ENCODE peak calls at places on chromosomes 3 and 15, in four cellular contexts. D, O, H and E are unnamed samples. For H3K27me3, the result is how much of the 10 kb centered on the place peaks cover.

GRCh38 chr3:135889417-135889816 is 76.1 kb upstream of the PPP2R3A start:
- DNase-seq in D (no peak), H (no peak), O (no peak), E (no peak)

GRCh38 chr3:45664558-45664957 is 24.6 kb upstream of the SACM1L start:
- DNase-seq in O (no peak), H (peak), D (no peak), E (no peak)

GRCh38 chr15:71484080-71484479 is 326.3 kb upstream of the NR2E3 start:
- DNase-seq in H (no peak), D (no peak), O (no peak), E (no peak)

GRCh38 chr15:40328176-40328575 is 4.7 kb downstream of the INAFM2 start:
- DNase-seq in H (no peak), O (no peak), D (peak), E (no peak)

GRCh38 chr3:99394831-99395733 is 243.3 kb upstream of the COL8A1 start:
- DNase-seq in D (peak), H (no peak), O (no peak), E (no peak)

GRCh38 chr15:73560501-73561117 is 72.6 kb downstream of the NPTN start:
- DNase-seq in O (no peak), H (no peak), D (peak), E (no peak)

GRCh38 chr3:59432676-59433075 is 382.9 kb upstream of the CFAP20DC start:
- DNase-seq in D (peak), O (no peak), H (no peak), E (no peak)

GRCh38 chr3:53028641-53029040 is 17.2 kb downstream of the SFMBT1 start:
- DNase-seq in O (no peak), H (no peak), D (no peak), E (no peak)

GRCh38 chr15:40358492-40359353 is 704 bp downstream of the DISP2 start:
- DNase-seq in D (no peak), H (peak), O (no peak), E (no peak)

GRCh38 chr3:8604988-8605387 is 39.6 kb downstream of the SSUH2 start:
- DNase-seq in O (no peak), D (no peak), H (no peak), E (no peak)

GRCh38 chr3:165185707-165186327 is 10.4 kb downstream of the SLITRK3 start:
- DNase-seq in O (peak), D (peak), H (no peak), E (peak)

GRCh38 chr3:166190360-166190759 is 353.1 kb upstream of the BCHE start:
- DNase-seq in H (no peak), D (peak), O (no peak), E (no peak)

GRCh38 chr15:82699726-82700125 is 9.9 kb downstream of the AP3B2 start:
- DNase-seq in D (no peak), H (no peak), O (no peak), E (no peak)

GRCh38 chr15:96409231-96410138 is 79.0 kb downstream of the NR2F2 start:
- DNase-seq in O (no peak), H (no peak), D (peak), E (no peak)

GRCh38 chr15:96412919-96413231 is 82.4 kb downstream of the NR2F2 start:
- DNase-seq in H (no peak), D (no peak), O (no peak), E (no peak)

GRCh38 chr15:96410175-96411055 is 79.9 kb downstream of the NR2F2 start:
- DNase-seq in D (no peak), O (no peak), H (no peak), E (no peak)

GRCh38 chr15:96412045-96412918 is 81.8 kb downstream of the NR2F2 start:
- DNase-seq in D (no peak), H (no peak), O (no peak), E (no peak)

DNA sequence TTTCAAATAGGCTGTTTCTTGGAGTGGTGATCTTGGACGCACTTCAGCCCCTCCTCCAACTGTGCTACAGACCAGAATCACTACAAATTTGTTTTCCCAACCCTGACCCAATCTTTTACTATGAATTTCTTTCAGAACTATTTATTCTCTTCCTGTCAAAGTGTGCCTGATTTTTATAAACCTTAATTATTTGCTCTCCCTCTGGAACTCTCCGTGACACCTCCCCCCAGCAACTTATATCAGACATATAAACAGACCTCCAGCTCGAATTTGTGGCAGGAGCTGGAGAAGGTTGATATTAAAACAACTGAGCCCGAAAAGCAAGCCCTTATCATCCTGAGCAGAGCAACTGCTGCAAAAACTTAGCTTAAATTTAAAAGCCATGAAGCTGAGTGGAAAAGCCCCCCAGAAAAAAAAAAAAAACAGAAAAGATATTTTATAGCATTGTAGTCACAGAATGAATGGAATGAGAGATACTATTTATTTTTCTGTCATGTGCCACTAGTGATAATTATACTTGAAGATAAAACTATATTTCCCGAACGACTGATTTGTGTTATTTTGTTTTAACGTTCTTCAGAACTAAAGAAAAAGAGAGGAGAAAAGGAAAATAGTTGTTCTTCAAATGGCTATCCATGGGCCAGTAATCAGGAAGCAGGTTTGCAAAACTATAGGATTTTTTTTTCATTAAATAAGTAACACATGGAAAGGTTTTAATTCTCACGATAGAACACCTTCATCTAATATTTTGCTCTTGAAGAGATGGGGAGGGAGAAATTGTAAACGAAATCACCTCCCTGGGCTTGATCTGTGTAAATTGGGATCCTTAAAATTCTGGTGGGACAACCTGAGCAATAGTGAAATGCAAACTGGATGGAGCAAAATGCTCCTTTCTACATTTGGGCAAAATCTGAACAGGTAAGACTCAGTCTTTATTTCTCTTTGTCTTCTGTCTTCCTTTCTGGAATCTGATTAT is 80.8 kb downstream of the NR2F2 start:
- DNase-seq in D (no peak), O (no peak), H (no peak), E (no peak)
- H3K27me3 ChIP-seq in D (half or more), O (half or more), H (half or more), E (half or more)

DNA sequence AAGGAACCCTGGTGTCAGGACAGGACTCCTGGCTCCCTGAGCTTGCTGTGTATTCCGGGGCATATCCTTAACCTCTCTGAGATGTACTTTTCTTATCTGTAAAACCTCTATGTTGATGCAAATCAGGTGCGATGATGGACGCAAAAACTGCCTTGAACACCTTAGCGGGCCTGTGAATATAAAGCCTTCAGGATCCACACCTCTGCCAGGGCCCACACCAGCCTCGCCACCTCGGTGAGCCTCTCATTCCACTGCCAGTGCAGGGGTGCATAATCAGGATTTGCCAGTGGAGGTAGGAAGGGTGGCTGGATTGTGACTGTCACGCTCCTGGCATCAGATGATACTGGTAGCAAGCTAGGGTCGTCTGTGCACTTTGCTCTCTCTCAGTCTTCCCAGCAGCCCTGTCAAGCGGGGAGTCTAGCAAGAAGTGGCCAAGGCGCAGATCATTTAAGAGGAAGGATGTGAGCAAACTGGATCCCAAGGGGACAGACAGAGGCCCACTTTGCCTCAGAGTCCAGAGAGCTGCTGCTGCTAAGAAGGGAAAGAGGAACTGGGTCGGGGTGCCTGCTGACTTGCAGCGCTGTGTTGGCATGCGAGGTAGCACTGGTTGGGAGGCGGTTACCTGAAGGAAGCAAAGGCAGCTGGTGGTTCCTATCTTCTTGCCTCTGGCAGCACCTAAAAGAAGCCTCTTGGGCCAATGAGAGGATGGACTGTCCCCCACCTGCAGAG is 27.9 kb downstream of the SMAD3 start:
- DNase-seq in O (no peak), D (no peak), H (peak), E (no peak)
- TF ChIP-seq POLR2A in O (no peak), D (no peak), H (no peak), E (no peak)

GRCh38 chr3:127485396-127486170 is 105.0 kb downstream of the TPRA1 start:
- DNase-seq in O (no peak), D (no peak), H (peak), E (peak)

GRCh38 chr3:127484601-127485388 is 105.7 kb downstream of the TPRA1 start:
- DNase-seq in H (peak), O (no peak), D (no peak), E (peak)

GRCh38 chr3:127483902-127484591 is 106.5 kb downstream of the TPRA1 start:
- DNase-seq in O (no peak), D (no peak), H (peak), E (peak)

GRCh38 chr3:127482216-127483004 is 108.1 kb downstream of the TPRA1 start:
- DNase-seq in H (peak), D (peak), O (no peak), E (peak)

GRCh38 chr3:127483005-127483641 is 107.4 kb downstream of the TPRA1 start:
- DNase-seq in H (peak), D (no peak), O (no peak), E (peak)
- H3K27me3 ChIP-seq in H (under half), D (under half), O (under half), E (under half)

GRCh38 chr3:124923833-124924232 is 10.7 kb downstream of the MUC13 start:
- DNase-seq in O (no peak), H (no peak), D (no peak), E (no peak)
- TF ChIP-seq POLR2A in O (no peak), H (no peak), D (no peak), E (no peak)

GRCh38 chr3:194308635-194309213 is 42.4 kb downstream of the CPN2 start:
- DNase-seq in D (no peak), H (peak), O (no peak), E (peak)

GRCh38 chr3:194310516-194310915 is 40.6 kb downstream of the CPN2 start:
- DNase-seq in H (peak), D (no peak), O (no peak), E (no peak)

GRCh38 chr3:194312186-194312742 is 38.9 kb downstream of the CPN2 start:
- DNase-seq in D (no peak), H (peak), O (peak), E (no peak)

GRCh38 chr3:194311000-194311399 is 40.1 kb downstream of the CPN2 start:
- DNase-seq in O (no peak), H (no peak), D (no peak), E (no peak)

GRCh38 chr3:194310060-194310481 is 41.1 kb downstream of the CPN2 start:
- DNase-seq in O (no peak), H (peak), D (no peak), E (peak)
- H3K27me3 ChIP-seq in O (under half), H (under half), D (half or more), E (under half)

GRCh38 chr15:42007386-42007785 is 13.5 kb downstream of the PLA2G4E start:
- DNase-seq in O (no peak), H (no peak), D (no peak), E (no peak)

GRCh38 chr15:42001236-42001635 is 19.6 kb downstream of the PLA2G4E start:
- DNase-seq in H (no peak), O (no peak), D (no peak), E (no peak)

GRCh38 chr15:41997845-41998244 is 23.0 kb downstream of the PLA2G4E start:
- DNase-seq in H (peak), O (no peak), D (no peak), E (no peak)

GRCh38 chr15:41999290-42000285 is 21.3 kb downstream of the PLA2G4E start:
- DNase-seq in O (no peak), H (no peak), D (no peak), E (no peak)

DNA sequence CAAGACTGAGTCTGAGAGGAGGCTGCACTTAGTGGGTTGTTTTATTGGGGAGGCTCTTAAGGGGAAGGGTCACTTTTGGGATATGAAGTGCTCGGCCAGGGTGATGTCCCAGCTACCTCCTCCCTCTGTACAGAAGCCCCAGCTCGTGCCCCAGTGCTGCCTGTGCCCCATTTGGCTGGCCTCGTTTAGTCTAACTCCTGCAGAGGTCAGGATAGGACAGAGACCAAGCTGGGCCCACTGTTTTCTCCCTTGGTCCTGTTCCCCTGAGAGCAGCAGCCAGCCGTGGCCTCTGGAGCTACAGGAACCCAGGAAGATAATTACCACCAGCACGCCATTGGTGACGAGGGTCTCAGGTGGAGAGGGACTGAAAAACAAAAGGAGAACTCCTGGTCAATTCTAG is 18.5 kb downstream of the PLA2G4E start:
- DNase-seq in H (no peak), D (no peak), O (no peak), E (no peak)
- TF ChIP-seq POLR2A in H (no peak), D (no peak), O (no peak), E (no peak)